ENCODE peak calls at places on chromosomes 12 and 14, in six cellular contexts. One of them, this sample, is unnamed.

GRCh38 chr12:124940393-124941169 is 26.1 kb upstream of the UBC start:
- DNase-seq in tibial artery: peak
- DNase-seq in retinal pigment epithelial cell: no peak
- DNase-seq in stomach: peak
- DNase-seq in body of pancreas: peak
- DNase-seq in lung: peak
- DNase-seq in this sample: peak

GRCh38 chr12:69898236-69898635 is 73.2 kb downstream of the MYRFL start:
- DNase-seq in tibial artery: no peak
- DNase-seq in retinal pigment epithelial cell: no peak
- DNase-seq in stomach: no peak
- DNase-seq in body of pancreas: no peak
- DNase-seq in lung: no peak
- DNase-seq in this sample: no peak

GRCh38 chr12:66714709-66715108 is 35.8 kb upstream of the GRIP1 start:
- DNase-seq in tibial artery: no peak
- DNase-seq in retinal pigment epithelial cell: no peak
- DNase-seq in stomach: no peak
- DNase-seq in body of pancreas: no peak
- DNase-seq in lung: no peak
- DNase-seq in this sample: no peak

GRCh38 chr14:79016828-79017505 is 846.8 kb downstream of the NRXN3 start:
- DNase-seq in tibial artery: no peak
- DNase-seq in retinal pigment epithelial cell: peak
- DNase-seq in stomach: no peak
- DNase-seq in body of pancreas: no peak
- DNase-seq in lung: no peak
- DNase-seq in this sample: no peak

GRCh38 chr12:31300783-31301182 is 25.2 kb downstream of the SINHCAF start:
- DNase-seq in tibial artery: no peak
- DNase-seq in retinal pigment epithelial cell: no peak
- DNase-seq in stomach: no peak
- DNase-seq in body of pancreas: no peak
- DNase-seq in lung: no peak
- DNase-seq in this sample: no peak

GRCh38 chr12:69553626-69554248 is 31.5 kb upstream of the CCT2 start:
- DNase-seq in tibial artery: no peak
- DNase-seq in retinal pigment epithelial cell: peak
- DNase-seq in stomach: no peak
- DNase-seq in body of pancreas: peak
- DNase-seq in lung: peak
- DNase-seq in this sample: peak

GRCh38 chr12:17333287-17333686 is 727.3 kb upstream of the LMO3 start:
- DNase-seq in tibial artery: no peak
- DNase-seq in retinal pigment epithelial cell: no peak
- DNase-seq in stomach: no peak
- DNase-seq in body of pancreas: no peak
- DNase-seq in lung: no peak
- DNase-seq in this sample: no peak

GRCh38 chr12:123106640-123107359 is 44.1 kb downstream of the PITPNM2 start:
- DNase-seq in tibial artery: no peak
- DNase-seq in retinal pigment epithelial cell: no peak
- DNase-seq in stomach: no peak
- DNase-seq in body of pancreas: no peak
- DNase-seq in lung: peak
- DNase-seq in this sample: peak

GRCh38 chr12:53751336-53752191 is at the start of gene CISTR:
- DNase-seq in tibial artery: peak
- DNase-seq in retinal pigment epithelial cell: no peak
- DNase-seq in stomach: no peak
- DNase-seq in body of pancreas: no peak
- DNase-seq in lung: peak
- DNase-seq in this sample: peak

GRCh38 chr14:91368681-91369416 is 48.8 kb downstream of the CCDC88C start:
- DNase-seq in tibial artery: no peak
- DNase-seq in retinal pigment epithelial cell: no peak
- DNase-seq in stomach: no peak
- DNase-seq in body of pancreas: no peak
- DNase-seq in lung: no peak
- DNase-seq in this sample: no peak

GRCh38 chr14:59847711-59848110 is 22.9 kb downstream of the RTN1 start:
- DNase-seq in tibial artery: no peak
- DNase-seq in retinal pigment epithelial cell: no peak
- DNase-seq in stomach: no peak
- DNase-seq in body of pancreas: no peak
- DNase-seq in lung: no peak
- DNase-seq in this sample: no peak

GRCh38 chr12:40149673-40150260 is 43.9 kb upstream of the SLC2A13 start:
- DNase-seq in tibial artery: no peak
- DNase-seq in retinal pigment epithelial cell: no peak
- DNase-seq in stomach: no peak
- DNase-seq in body of pancreas: no peak
- DNase-seq in lung: no peak
- DNase-seq in this sample: no peak

GRCh38 chr14:75736845-75737485 is 75.9 kb downstream of the TTLL5 start:
- DNase-seq in tibial artery: no peak
- DNase-seq in retinal pigment epithelial cell: no peak
- DNase-seq in stomach: no peak
- DNase-seq in body of pancreas: no peak
- DNase-seq in lung: no peak
- DNase-seq in this sample: no peak

GRCh38 chr14:61562321-61563161 is 132.8 kb upstream of the HIF1A start:
- DNase-seq in tibial artery: no peak
- DNase-seq in retinal pigment epithelial cell: peak
- DNase-seq in stomach: no peak
- DNase-seq in body of pancreas: peak
- DNase-seq in lung: no peak
- DNase-seq in this sample: no peak

GRCh38 chr12:62446741-62447452 is 19.7 kb upstream of the MON2 start:
- DNase-seq in tibial artery: no peak
- DNase-seq in retinal pigment epithelial cell: no peak
- DNase-seq in stomach: no peak
- DNase-seq in body of pancreas: no peak
- DNase-seq in lung: no peak
- DNase-seq in this sample: no peak

GRCh38 chr14:39050389-39050788 is 52.6 kb downstream of the SEC23A start:
- DNase-seq in tibial artery: no peak
- DNase-seq in retinal pigment epithelial cell: peak
- DNase-seq in stomach: no peak
- DNase-seq in body of pancreas: no peak
- DNase-seq in lung: no peak
- DNase-seq in this sample: peak

GRCh38 chr12:47950856-47951468 is 12.4 kb upstream of the TMEM106C start:
- DNase-seq in tibial artery: no peak
- DNase-seq in retinal pigment epithelial cell: no peak
- DNase-seq in stomach: no peak
- DNase-seq in body of pancreas: no peak
- DNase-seq in lung: no peak
- DNase-seq in this sample: no peak

GRCh38 chr14:21039585-21040369 is 2.4 kb upstream of the RNASE7 start:
- DNase-seq in tibial artery: no peak
- DNase-seq in retinal pigment epithelial cell: no peak
- DNase-seq in stomach: peak
- DNase-seq in body of pancreas: peak
- DNase-seq in lung: no peak
- DNase-seq in this sample: peak

GRCh38 chr14:65961004-65961403 is 525.2 kb upstream of the CCDC196 start:
- DNase-seq in tibial artery: no peak
- DNase-seq in retinal pigment epithelial cell: no peak
- DNase-seq in stomach: peak
- DNase-seq in body of pancreas: peak
- DNase-seq in lung: peak
- DNase-seq in this sample: peak

DNA sequence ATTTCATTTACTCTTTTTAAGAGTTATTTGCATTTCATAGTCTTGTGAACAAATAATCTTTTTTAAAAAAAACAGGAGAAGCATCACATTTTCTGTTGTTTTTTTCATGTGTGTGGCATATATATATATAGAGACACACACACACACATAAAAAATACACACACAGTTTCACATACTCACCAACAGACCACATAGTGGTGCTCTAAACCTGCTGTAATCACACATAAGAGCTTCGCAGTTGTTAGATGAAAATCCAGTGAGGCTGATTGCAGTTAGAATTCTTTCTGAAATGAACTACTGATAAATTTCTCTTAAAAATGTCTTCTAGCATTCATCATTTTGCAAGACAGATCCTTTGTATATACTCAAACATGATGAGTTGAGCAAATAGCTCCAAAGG is 434.2 kb upstream of the STXBP6 start:
- DNase-seq in tibial artery: no peak
- DNase-seq in retinal pigment epithelial cell: no peak
- DNase-seq in stomach: no peak
- DNase-seq in body of pancreas: no peak
- DNase-seq in lung: no peak
- DNase-seq in this sample: no peak
- TF ChIP-seq CTCF in tibial artery: no peak
- TF ChIP-seq CTCF in retinal pigment epithelial cell: no peak
- TF ChIP-seq CTCF in stomach: no peak
- TF ChIP-seq CTCF in body of pancreas: no peak
- TF ChIP-seq CTCF in lung: no peak
- TF ChIP-seq CTCF in this sample: no peak

DNA sequence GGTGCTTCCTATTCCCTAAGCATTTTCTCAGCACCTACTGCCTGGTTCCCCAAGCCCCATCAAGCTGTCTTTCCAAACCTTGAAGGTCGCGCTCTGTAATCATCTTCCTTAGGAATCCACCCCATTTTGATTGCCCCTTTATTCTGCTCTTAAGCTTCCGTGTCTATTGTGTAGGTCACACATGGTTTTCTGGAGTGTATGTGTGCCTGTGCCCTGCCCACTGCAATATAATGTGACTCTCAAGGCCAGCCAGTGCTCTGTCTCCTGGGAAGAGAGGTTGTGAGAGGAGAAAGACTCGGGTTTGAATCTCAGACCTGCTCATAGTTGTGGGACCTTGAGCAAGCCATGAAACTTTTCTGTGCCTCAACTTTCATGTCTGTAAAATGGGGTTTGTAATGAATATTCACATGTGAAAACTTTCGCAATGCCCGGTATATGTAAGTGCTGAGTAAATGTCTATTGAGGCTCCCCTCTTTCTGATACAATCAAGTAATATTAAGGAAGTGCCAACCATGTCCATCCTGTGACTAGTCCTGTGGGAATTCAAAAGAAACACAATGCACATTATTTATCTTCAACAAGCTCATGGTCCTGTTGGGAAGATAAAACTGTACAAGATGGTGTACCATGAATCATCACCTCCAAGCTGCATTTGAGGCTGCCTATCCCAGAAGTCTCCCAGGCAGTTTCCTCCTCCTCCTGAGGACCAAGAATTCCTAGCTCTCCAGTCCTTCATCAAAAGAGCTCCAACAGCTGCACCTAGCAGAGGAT is 774 bp upstream of the KRT75 start:
- DNase-seq in tibial artery: no peak
- DNase-seq in retinal pigment epithelial cell: no peak
- DNase-seq in stomach: no peak
- DNase-seq in body of pancreas: no peak
- DNase-seq in lung: no peak
- DNase-seq in this sample: no peak
- TF ChIP-seq CTCF in tibial artery: no peak
- TF ChIP-seq CTCF in retinal pigment epithelial cell: no peak
- TF ChIP-seq CTCF in stomach: no peak
- TF ChIP-seq CTCF in body of pancreas: no peak
- TF ChIP-seq CTCF in lung: no peak
- TF ChIP-seq CTCF in this sample: no peak

GRCh38 chr12:110848524-110848923 is 1.7 kb downstream of the CCDC63 start:
- DNase-seq in tibial artery: no peak
- DNase-seq in retinal pigment epithelial cell: no peak
- DNase-seq in stomach: no peak
- DNase-seq in body of pancreas: no peak
- DNase-seq in lung: no peak
- DNase-seq in this sample: no peak

GRCh38 chr12:110849748-110850403 is 3.1 kb downstream of the CCDC63 start:
- DNase-seq in tibial artery: no peak
- DNase-seq in retinal pigment epithelial cell: no peak
- DNase-seq in stomach: no peak
- DNase-seq in body of pancreas: no peak
- DNase-seq in lung: no peak
- DNase-seq in this sample: no peak

GRCh38 chr12:110844551-110845395 is 2.0 kb upstream of the CCDC63 start:
- DNase-seq in tibial artery: peak
- DNase-seq in retinal pigment epithelial cell: no peak
- DNase-seq in stomach: no peak
- DNase-seq in body of pancreas: peak
- DNase-seq in lung: no peak
- DNase-seq in this sample: no peak

GRCh38 chr12:110844131-110844530 is 2.7 kb upstream of the CCDC63 start:
- DNase-seq in tibial artery: no peak
- DNase-seq in retinal pigment epithelial cell: no peak
- DNase-seq in stomach: no peak
- DNase-seq in body of pancreas: no peak
- DNase-seq in lung: no peak
- DNase-seq in this sample: no peak

GRCh38 chr12:110846615-110847566 is at the start of gene CCDC63:
- DNase-seq in tibial artery: peak
- DNase-seq in retinal pigment epithelial cell: no peak
- DNase-seq in stomach: peak
- DNase-seq in body of pancreas: peak
- DNase-seq in lung: peak
- DNase-seq in this sample: peak
- TF ChIP-seq CTCF in tibial artery: peak
- TF ChIP-seq CTCF in retinal pigment epithelial cell: peak
- TF ChIP-seq CTCF in stomach: peak
- TF ChIP-seq CTCF in body of pancreas: no peak
- TF ChIP-seq CTCF in lung: peak
- TF ChIP-seq CTCF in this sample: peak

GRCh38 chr12:79555006-79555925 is 135.5 kb downstream of the PAWR start:
- DNase-seq in tibial artery: no peak
- DNase-seq in retinal pigment epithelial cell: no peak
- DNase-seq in stomach: no peak
- DNase-seq in body of pancreas: peak
- DNase-seq in lung: no peak
- DNase-seq in this sample: no peak
- TF ChIP-seq CTCF in tibial artery: peak
- TF ChIP-seq CTCF in retinal pigment epithelial cell: peak
- TF ChIP-seq CTCF in stomach: peak
- TF ChIP-seq CTCF in body of pancreas: no peak
- TF ChIP-seq CTCF in lung: peak
- TF ChIP-seq CTCF in this sample: peak